ENCODE peak calls at places on chromosomes 13 and 19, in six cellular contexts. G is CD8-positive, alpha-beta T cell; V is A549; T is WTC11; E is heart right ventricle; U is lung. B is an unnamed sample.

GRCh38 chr19:36572593-36573019 is 486 bp downstream of the ZNF529 start:
- ATAC-seq in V (no peak), G (no peak), T (no peak), E (no peak), U (no peak), B (no peak)

GRCh38 chr13:111916201-111916600 is 150.7 kb upstream of the SOX1 start:
- ATAC-seq in G (no peak), V (no peak), U (no peak), E (no peak), T (no peak), B (no peak)

GRCh38 chr19:35921012-35921411 is 12.9 kb upstream of the TYROBP start:
- ATAC-seq in E (no peak), V (no peak), G (no peak), U (no peak), T (no peak), B (no peak)

GRCh38 chr13:34020388-34020787 is 202.4 kb downstream of the RFC3 start:
- ATAC-seq in T (no peak), V (no peak), E (no peak), G (no peak), U (no peak), B (no peak)

GRCh38 chr13:26785845-26786630 is 25.5 kb upstream of the GPR12 start:
- ATAC-seq in V (no peak), G (peak; percentile 92), T (peak; percentile 89), U (peak; percentile 31), E (peak; percentile 67), B (peak; percentile 68)

GRCh38 chr19:50432658-50433057 is at the start of gene MYBPC2:
- ATAC-seq in T (peak; percentile 5), G (no peak), E (no peak), U (no peak), V (peak; percentile 4), B (no peak)

GRCh38 chr19:23783634-23784033 is 24.9 kb upstream of the ZNF681 start:
- ATAC-seq in E (no peak), V (no peak), T (no peak), G (no peak), U (no peak), B (no peak)

GRCh38 chr19:12295191-12295590 is 508 bp upstream of the ZNF44 start:
- ATAC-seq in G (no peak), V (no peak), E (no peak), T (no peak), U (no peak), B (no peak)

GRCh38 chr13:80204642-80205041 is 136.3 kb downstream of the SPRY2 start:
- ATAC-seq in E (no peak), T (no peak), V (no peak), U (no peak), G (no peak), B (no peak)

GRCh38 chr13:101942535-101943157 is 459.2 kb downstream of the FGF14 start:
- ATAC-seq in V (no peak), T (no peak), G (no peak), E (no peak), U (no peak), B (no peak)

GRCh38 chr19:2524361-2524839 is 48.5 kb downstream of the GADD45B start:
- ATAC-seq in E (no peak), U (no peak), T (no peak), V (no peak), G (no peak), B (no peak)

GRCh38 chr19:991932-992669 is 8.0 kb downstream of the WDR18 start:
- ATAC-seq in G (no peak), V (no peak), U (no peak), T (no peak), E (no peak), B (no peak)

GRCh38 chr19:1011831-1012333 is 9.0 kb downstream of the TMEM259 start:
- ATAC-seq in U (no peak), E (no peak), V (no peak), G (no peak), T (no peak), B (no peak)

GRCh38 chr13:102757006-102757405 is 16.6 kb downstream of the TEX30 start:
- ATAC-seq in G (no peak), T (no peak), U (no peak), V (no peak), E (no peak), B (no peak)

GRCh38 chr13:22506286-22506685 is 674.5 kb upstream of the SGCG start:
- ATAC-seq in T (no peak), V (no peak), G (no peak), U (no peak), E (no peak), B (no peak)

GRCh38 chr19:10402441-10403038 is 802 bp downstream of the CDC37 start:
- ATAC-seq in T (no peak), G (no peak), U (no peak), E (no peak), V (peak; percentile 6), B (no peak)

GRCh38 chr19:1502433-1503088 is 10.3 kb downstream of the ADAMTSL5 start:
- ATAC-seq in T (no peak), V (no peak), U (no peak), G (no peak), E (no peak), B (no peak)

GRCh38 chr19:9909251-9909650 is 27.1 kb downstream of the OLFM2 start:
- ATAC-seq in V (no peak), G (no peak), E (no peak), T (no peak), U (no peak), B (no peak)

GRCh38 chr19:8506402-8506957 is 4.0 kb upstream of the PRAM1 start:
- ATAC-seq in G (no peak), V (peak; percentile 76), E (no peak), T (peak; percentile 59), U (no peak), B (no peak)

GRCh38 chr13:55576389-55576788 is 1564.3 kb upstream of the PRR20A start:
- ATAC-seq in V (no peak), E (no peak), G (no peak), U (peak; percentile 34), T (peak; percentile 68), B (no peak)

GRCh38 chr13:107025991-107026390 is 458.1 kb upstream of the ARGLU1 start:
- ATAC-seq in U (peak; percentile 66), E (peak; percentile 85), V (no peak), T (no peak), G (no peak), B (peak; percentile 72)

GRCh38 chr13:112959206-112959605 is 9.8 kb upstream of the MCF2L start:
- ATAC-seq in V (no peak), U (no peak), T (no peak), G (no peak), E (peak; percentile 72), B (peak; percentile 62)

GRCh38 chr13:99542788-99543406 is 41.6 kb downstream of the TM9SF2 start:
- ATAC-seq in T (no peak), V (no peak), G (peak; percentile 79), E (peak; percentile 62), U (no peak), B (no peak)

GRCh38 chr19:56321981-56322558 is 7.4 kb upstream of the ZSCAN5A start:
- ATAC-seq in T (no peak), E (no peak), U (no peak), V (no peak), G (no peak), B (no peak)

GRCh38 chr13:60869941-60870613 is 473.1 kb downstream of the TDRD3 start:
- ATAC-seq in G (no peak), V (no peak), E (peak; percentile 68), T (no peak), U (no peak), B (no peak)

GRCh38 chr13:31056650-31057275 is 104.9 kb downstream of the HSPH1 start:
- ATAC-seq in G (no peak), T (no peak), E (no peak), U (no peak), V (no peak), B (no peak)

GRCh38 chr13:42539670-42540069 is 34.3 kb upstream of the TNFSF11 start:
- ATAC-seq in U (no peak), T (peak; percentile 60), G (no peak), V (no peak), E (no peak), B (no peak)

GRCh38 chr13:33003458-33004019 is 12.7 kb upstream of the KL start:
- ATAC-seq in G (no peak), E (no peak), T (no peak), V (no peak), U (no peak), B (no peak)

GRCh38 chr13:46213242-46213641 is 1.5 kb downstream of the LRRC63 start:
- ATAC-seq in V (no peak), U (no peak), G (no peak), E (no peak), T (no peak), B (no peak)

GRCh38 chr13:109451726-109452125 is 334.7 kb downstream of the IRS2 start:
- ATAC-seq in V (no peak), E (no peak), T (no peak), G (no peak), U (no peak), B (no peak)
- TF ChIP-seq CTCF in V (no peak), E (no peak), T (no peak), G (no peak), U (no peak), B (no peak)

GRCh38 chr13:51997641-51998330 is 13.5 kb downstream of the ATP7B start:
- ATAC-seq in E (no peak), T (peak; percentile 49), G (no peak), V (no peak), U (no peak), B (no peak)
- TF ChIP-seq CTCF in E (no peak), T (no peak), G (no peak), V (no peak), U (no peak), B (no peak)

GRCh38 chr19:37779139-37780035 is at the start of gene ZNF573:
- ATAC-seq in U (peak; percentile 96), G (peak; percentile 84), T (peak; percentile 95), V (peak; percentile 98), E (peak; percentile 98), B (peak; percentile 97)
- TF ChIP-seq CTCF in U (no peak), G (no peak), T (no peak), V (no peak), E (no peak), B (peak; percentile 34)

DNA sequence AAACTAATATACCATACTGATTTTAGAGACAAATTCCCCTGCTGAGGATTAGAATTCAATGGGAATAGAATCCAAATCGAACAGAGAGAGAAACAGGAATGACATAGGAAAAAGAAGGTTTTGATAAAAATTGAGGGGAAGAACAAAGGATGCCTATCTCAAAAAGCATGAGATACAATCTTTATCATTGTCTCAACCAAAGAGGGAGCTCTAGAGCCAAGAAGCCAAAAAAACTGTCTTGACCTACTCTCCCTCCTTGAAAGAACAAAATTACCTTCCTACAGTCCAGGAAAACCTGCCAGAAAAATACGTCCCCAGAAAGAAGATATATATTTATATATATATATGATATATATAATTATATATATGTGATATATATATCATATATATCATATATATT is 39.2 kb upstream of the MIR17HG start:
- ATAC-seq in U (no peak), V (no peak), T (peak; percentile 63), E (no peak), G (no peak), B (no peak)
- TF ChIP-seq CTCF in U (no peak), V (no peak), T (no peak), E (no peak), G (no peak), B (no peak)

B was measured in gastroesophageal sphincter.